ENCODE peak calls at places on chromosomes 5 and 9, in four cellular contexts. One of them, this sample, is unnamed.
A peak's percentile ranks its signal among the peaks of the same experiment; 100 is the strongest.

GRCh38 chr9:128409998-128410397 is 10.7 kb upstream of the CERCAM start:
- DNase-seq in colonic mucosa: no peak
- DNase-seq in CD4-positive, CD25-positive, alpha-beta regulatory T cell: no peak
- DNase-seq in psoas muscle: no peak
- DNase-seq in this sample: no peak

GRCh38 chr5:139562847-139563246 is 1.7 kb downstream of the UBE2D2 start:
- DNase-seq in colonic mucosa: no peak
- DNase-seq in CD4-positive, CD25-positive, alpha-beta regulatory T cell: no peak
- DNase-seq in psoas muscle: no peak
- DNase-seq in this sample: no peak

GRCh38 chr5:178069909-178070308 is 43.4 kb upstream of the N4BP3 start:
- DNase-seq in colonic mucosa: peak; percentile 32
- DNase-seq in CD4-positive, CD25-positive, alpha-beta regulatory T cell: peak; percentile 16
- DNase-seq in psoas muscle: no peak
- DNase-seq in this sample: no peak

GRCh38 chr9:38257626-38258215 is 134.8 kb upstream of the ALDH1B1 start:
- DNase-seq in colonic mucosa: no peak
- DNase-seq in CD4-positive, CD25-positive, alpha-beta regulatory T cell: no peak
- DNase-seq in psoas muscle: no peak
- DNase-seq in this sample: no peak

GRCh38 chr5:180333661-180334060 is 19.5 kb downstream of the GFPT2 start:
- DNase-seq in colonic mucosa: no peak
- DNase-seq in CD4-positive, CD25-positive, alpha-beta regulatory T cell: no peak
- DNase-seq in psoas muscle: no peak
- DNase-seq in this sample: no peak

GRCh38 chr5:138985256-138985655 is 110.1 kb upstream of the LRRTM2 start:
- DNase-seq in colonic mucosa: no peak
- DNase-seq in CD4-positive, CD25-positive, alpha-beta regulatory T cell: no peak
- DNase-seq in psoas muscle: no peak
- DNase-seq in this sample: no peak

GRCh38 chr5:170353946-170354345 is 35.2 kb downstream of the KCNMB1 start:
- DNase-seq in colonic mucosa: no peak
- DNase-seq in CD4-positive, CD25-positive, alpha-beta regulatory T cell: no peak
- DNase-seq in psoas muscle: peak; percentile 60
- DNase-seq in this sample: peak; percentile 58

GRCh38 chr5:116880150-116880549 is 305.5 kb upstream of the SEMA6A start:
- DNase-seq in colonic mucosa: no peak
- DNase-seq in CD4-positive, CD25-positive, alpha-beta regulatory T cell: no peak
- DNase-seq in psoas muscle: no peak
- DNase-seq in this sample: no peak

GRCh38 chr9:18297532-18297872 is 176.5 kb upstream of the ADAMTSL1 start:
- DNase-seq in colonic mucosa: no peak
- DNase-seq in CD4-positive, CD25-positive, alpha-beta regulatory T cell: no peak
- DNase-seq in psoas muscle: no peak
- DNase-seq in this sample: no peak

GRCh38 chr9:128475867-128476266 is 20.1 kb downstream of the ODF2 start:
- DNase-seq in colonic mucosa: no peak
- DNase-seq in CD4-positive, CD25-positive, alpha-beta regulatory T cell: no peak
- DNase-seq in psoas muscle: no peak
- DNase-seq in this sample: no peak

GRCh38 chr5:81151546-81151945 is 81.6 kb upstream of the CKMT2 start:
- DNase-seq in colonic mucosa: no peak
- DNase-seq in CD4-positive, CD25-positive, alpha-beta regulatory T cell: no peak
- DNase-seq in psoas muscle: no peak
- DNase-seq in this sample: no peak

GRCh38 chr5:132027027-132027426 is 15.6 kb upstream of the ACSL6 start:
- DNase-seq in colonic mucosa: no peak
- DNase-seq in CD4-positive, CD25-positive, alpha-beta regulatory T cell: no peak
- DNase-seq in psoas muscle: peak; percentile 19
- DNase-seq in this sample: no peak

GRCh38 chr5:1414311-1415058 is 30.8 kb downstream of the SLC6A3 start:
- DNase-seq in colonic mucosa: no peak
- DNase-seq in CD4-positive, CD25-positive, alpha-beta regulatory T cell: no peak
- DNase-seq in psoas muscle: peak; percentile 34
- DNase-seq in this sample: no peak

GRCh38 chr5:96381526-96381925 is 51.5 kb downstream of the PCSK1 start:
- DNase-seq in colonic mucosa: peak; percentile 20
- DNase-seq in CD4-positive, CD25-positive, alpha-beta regulatory T cell: no peak
- DNase-seq in psoas muscle: no peak
- DNase-seq in this sample: no peak

GRCh38 chr5:117299940-117300339 is 725.3 kb upstream of the SEMA6A start:
- DNase-seq in colonic mucosa: no peak
- DNase-seq in CD4-positive, CD25-positive, alpha-beta regulatory T cell: no peak
- DNase-seq in psoas muscle: no peak
- DNase-seq in this sample: no peak

GRCh38 chr5:72166070-72166979 is 59.0 kb downstream of the MAP1B start:
- DNase-seq in colonic mucosa: no peak
- DNase-seq in CD4-positive, CD25-positive, alpha-beta regulatory T cell: no peak
- DNase-seq in psoas muscle: no peak
- DNase-seq in this sample: peak; percentile 58

GRCh38 chr5:117760114-117760513 is 1185.5 kb upstream of the SEMA6A start:
- DNase-seq in colonic mucosa: no peak
- DNase-seq in CD4-positive, CD25-positive, alpha-beta regulatory T cell: no peak
- DNase-seq in psoas muscle: no peak
- DNase-seq in this sample: no peak

GRCh38 chr9:33159760-33160127 is 7.4 kb downstream of the B4GALT1 start:
- DNase-seq in colonic mucosa: peak; percentile 54
- DNase-seq in CD4-positive, CD25-positive, alpha-beta regulatory T cell: peak; percentile 60
- DNase-seq in psoas muscle: peak; percentile 72
- DNase-seq in this sample: peak; percentile 52

GRCh38 chr9:123048748-123049147 is 15.3 kb downstream of the GPR21 start:
- DNase-seq in colonic mucosa: no peak
- DNase-seq in CD4-positive, CD25-positive, alpha-beta regulatory T cell: no peak
- DNase-seq in psoas muscle: no peak
- DNase-seq in this sample: no peak

GRCh38 chr5:107430077-107430625 is 240.6 kb downstream of the EFNA5 start:
- DNase-seq in colonic mucosa: no peak
- DNase-seq in CD4-positive, CD25-positive, alpha-beta regulatory T cell: no peak
- DNase-seq in psoas muscle: no peak
- DNase-seq in this sample: no peak

GRCh38 chr9:77731930-77732329 is 83.8 kb upstream of the GNA14 start:
- DNase-seq in colonic mucosa: no peak
- DNase-seq in CD4-positive, CD25-positive, alpha-beta regulatory T cell: no peak
- DNase-seq in psoas muscle: no peak
- DNase-seq in this sample: no peak

GRCh38 chr5:99639905-99640304 is 711.1 kb upstream of the CHD1 start:
- DNase-seq in colonic mucosa: no peak
- DNase-seq in CD4-positive, CD25-positive, alpha-beta regulatory T cell: no peak
- DNase-seq in psoas muscle: no peak
- DNase-seq in this sample: no peak

GRCh38 chr9:101476576-101477208 is 41.1 kb upstream of the ALDOB start:
- DNase-seq in colonic mucosa: no peak
- DNase-seq in CD4-positive, CD25-positive, alpha-beta regulatory T cell: no peak
- DNase-seq in psoas muscle: no peak
- DNase-seq in this sample: no peak

GRCh38 chr5:97002983-97003382 is 67.1 kb downstream of the LNPEP start:
- DNase-seq in colonic mucosa: no peak
- DNase-seq in CD4-positive, CD25-positive, alpha-beta regulatory T cell: no peak
- DNase-seq in psoas muscle: no peak
- DNase-seq in this sample: no peak

GRCh38 chr5:111075520-111075919 is 4.0 kb downstream of the TSLP start:
- DNase-seq in colonic mucosa: no peak
- DNase-seq in CD4-positive, CD25-positive, alpha-beta regulatory T cell: no peak
- DNase-seq in psoas muscle: no peak
- DNase-seq in this sample: no peak

GRCh38 chr5:62312036-62312435 is 6.0 kb downstream of the KIF2A start:
- DNase-seq in colonic mucosa: no peak
- DNase-seq in CD4-positive, CD25-positive, alpha-beta regulatory T cell: no peak
- DNase-seq in psoas muscle: no peak
- DNase-seq in this sample: no peak

GRCh38 chr9:36925033-36925432 is 109.0 kb downstream of the PAX5 start:
- DNase-seq in colonic mucosa: no peak
- DNase-seq in CD4-positive, CD25-positive, alpha-beta regulatory T cell: no peak
- DNase-seq in psoas muscle: no peak
- DNase-seq in this sample: no peak

GRCh38 chr5:5363045-5363444 is 59.4 kb upstream of the ICE1 start:
- DNase-seq in colonic mucosa: no peak
- DNase-seq in CD4-positive, CD25-positive, alpha-beta regulatory T cell: no peak
- DNase-seq in psoas muscle: no peak
- DNase-seq in this sample: no peak

GRCh38 chr9:16869140-16869903 is 1.1 kb downstream of the BNC2 start:
- DNase-seq in colonic mucosa: peak; percentile 28
- DNase-seq in CD4-positive, CD25-positive, alpha-beta regulatory T cell: no peak
- DNase-seq in psoas muscle: no peak
- DNase-seq in this sample: peak; percentile 34

GRCh38 chr9:16870606-16871357 is at the start of gene BNC2:
- DNase-seq in colonic mucosa: peak; percentile 31
- DNase-seq in CD4-positive, CD25-positive, alpha-beta regulatory T cell: no peak
- DNase-seq in psoas muscle: peak; percentile 82
- DNase-seq in this sample: peak; percentile 36

GRCh38 chr9:16871358-16872151 is 1.1 kb upstream of the BNC2 start:
- DNase-seq in colonic mucosa: peak; percentile 43
- DNase-seq in CD4-positive, CD25-positive, alpha-beta regulatory T cell: no peak
- DNase-seq in psoas muscle: peak; percentile 79
- DNase-seq in this sample: peak; percentile 38

GRCh38 chr9:16868706-16869105 is 1.8 kb downstream of the BNC2 start:
- DNase-seq in colonic mucosa: no peak
- DNase-seq in CD4-positive, CD25-positive, alpha-beta regulatory T cell: no peak
- DNase-seq in psoas muscle: no peak
- DNase-seq in this sample: no peak

GRCh38 chr9:16869961-16870605 is 387 bp downstream of the BNC2 start:
- DNase-seq in colonic mucosa: no peak
- DNase-seq in CD4-positive, CD25-positive, alpha-beta regulatory T cell: no peak
- DNase-seq in psoas muscle: no peak
- DNase-seq in this sample: no peak
- H3K4me1 ChIP-seq in colonic mucosa: no peaks in the 10 kb centered on the region
- H3K4me1 ChIP-seq in CD4-positive, CD25-positive, alpha-beta regulatory T cell: no peaks in the 10 kb centered on the region
- H3K4me1 ChIP-seq in psoas muscle: peaks cover 12% of the 10 kb centered on the region
- H3K4me1 ChIP-seq in this sample: no peaks in the 10 kb centered on the region

GRCh38 chr5:119343766-119344165 is 12.1 kb upstream of the TNFAIP8 start:
- DNase-seq in colonic mucosa: no peak
- DNase-seq in CD4-positive, CD25-positive, alpha-beta regulatory T cell: no peak
- DNase-seq in psoas muscle: no peak
- DNase-seq in this sample: no peak

GRCh38 chr5:119341452-119342349 is 14.1 kb upstream of the TNFAIP8 start:
- DNase-seq in colonic mucosa: no peak
- DNase-seq in CD4-positive, CD25-positive, alpha-beta regulatory T cell: no peak
- DNase-seq in psoas muscle: no peak
- DNase-seq in this sample: no peak

GRCh38 chr5:119343042-119343441 is 12.8 kb upstream of the TNFAIP8 start:
- DNase-seq in colonic mucosa: no peak
- DNase-seq in CD4-positive, CD25-positive, alpha-beta regulatory T cell: no peak
- DNase-seq in psoas muscle: no peak
- DNase-seq in this sample: no peak

GRCh38 chr5:119340597-119341218 is 15.1 kb upstream of the TNFAIP8 start:
- DNase-seq in colonic mucosa: no peak
- DNase-seq in CD4-positive, CD25-positive, alpha-beta regulatory T cell: peak; percentile 71
- DNase-seq in psoas muscle: no peak
- DNase-seq in this sample: no peak

GRCh38 chr5:119342414-119342813 is 13.4 kb upstream of the TNFAIP8 start:
- DNase-seq in colonic mucosa: no peak
- DNase-seq in CD4-positive, CD25-positive, alpha-beta regulatory T cell: no peak
- DNase-seq in psoas muscle: no peak
- DNase-seq in this sample: no peak
- H3K4me1 ChIP-seq in colonic mucosa: no peaks in the 10 kb centered on the region
- H3K4me1 ChIP-seq in CD4-positive, CD25-positive, alpha-beta regulatory T cell: peaks cover 99% of the 10 kb centered on the region
- H3K4me1 ChIP-seq in psoas muscle: no peaks in the 10 kb centered on the region
- H3K4me1 ChIP-seq in this sample: peaks cover 6% of the 10 kb centered on the region

DNA sequence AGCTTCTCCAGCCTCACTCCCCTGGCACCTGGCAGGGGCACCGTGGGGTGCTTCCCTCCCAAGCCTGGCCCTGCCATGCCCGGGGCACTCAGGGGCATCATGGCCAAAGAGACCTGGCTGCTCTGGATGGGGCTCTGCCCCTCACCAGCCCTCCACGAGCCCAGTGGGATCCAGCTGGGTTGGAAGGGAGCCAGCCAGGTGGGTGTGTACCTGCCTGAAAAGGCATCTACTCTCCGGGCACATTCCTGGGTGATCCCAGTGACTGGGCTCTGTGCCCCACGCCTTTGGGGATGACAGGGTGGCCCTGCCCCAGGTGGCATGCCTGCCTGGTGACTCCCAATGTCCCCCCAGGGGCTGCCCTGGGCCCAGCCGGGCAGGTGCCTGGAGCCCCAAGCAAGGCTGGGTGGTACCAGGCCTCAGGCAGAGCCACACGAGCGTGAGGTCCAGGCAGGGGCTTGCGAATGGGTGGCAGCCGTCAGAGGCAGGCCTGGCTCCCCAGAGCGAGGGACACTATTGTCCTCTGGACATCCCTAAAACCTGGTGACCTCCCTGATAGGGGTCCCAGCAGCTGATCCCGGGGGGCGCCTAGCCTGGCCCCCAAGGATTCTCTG is 777 bp downstream of the GPSM1 start:
- DNase-seq in colonic mucosa: no peak
- DNase-seq in CD4-positive, CD25-positive, alpha-beta regulatory T cell: no peak
- DNase-seq in psoas muscle: no peak
- DNase-seq in this sample: no peak
- H3K4me1 ChIP-seq in colonic mucosa: no peaks in the 10 kb centered on the region
- H3K4me1 ChIP-seq in CD4-positive, CD25-positive, alpha-beta regulatory T cell: peaks cover 14% of the 10 kb centered on the region
- H3K4me1 ChIP-seq in psoas muscle: peaks cover 5% of the 10 kb centered on the region
- H3K4me1 ChIP-seq in this sample: peaks cover 72% of the 10 kb centered on the region

GRCh38 chr9:70952131-70952727 is 169.2 kb downstream of the TRPM3 start:
- DNase-seq in colonic mucosa: no peak
- DNase-seq in CD4-positive, CD25-positive, alpha-beta regulatory T cell: no peak
- DNase-seq in psoas muscle: no peak
- DNase-seq in this sample: no peak
- H3K4me1 ChIP-seq in colonic mucosa: no peaks in the 10 kb centered on the region
- H3K4me1 ChIP-seq in CD4-positive, CD25-positive, alpha-beta regulatory T cell: no peaks in the 10 kb centered on the region
- H3K4me1 ChIP-seq in psoas muscle: no peaks in the 10 kb centered on the region
- H3K4me1 ChIP-seq in this sample: no peaks in the 10 kb centered on the region

This sample was measured in tibial nerve.